ENCODE peak calls at places on chromosomes 3 and 15, in seven cellular contexts. M is HCEC 1CT; R is ascending aorta; G is stimulated activated CD4-positive, alpha-beta T cell treated with anti-CD3 and anti-CD28 coated beads, TNF-alpha, amount 100 ng/mL, for 24 hours; E is NCI-H2171 treated with DMSO at 0.1 percent for 48 hours; H is fibroblast of lung; I is activated CD8-positive, alpha-beta memory T cell treated with anti-CD3 and anti-CD28 coated beads, Interleukin-2, amount 50 U/mL, for 48 hours. O is an unnamed sample.

GRCh38 chr3:186618318-186618938 is 5.6 kb downstream of the AHSG start:
- DNase-seq in M (no peak), R (no peak), G (no peak), E (no peak), H (no peak), I (no peak), O (no peak)

GRCh38 chr3:28028554-28028953 is 212.9 kb upstream of the CMC1 start:
- DNase-seq in M (no peak), R (no peak), G (no peak), E (no peak), H (no peak), I (no peak), O (no peak)

GRCh38 chr3:14565791-14566588 is 25.8 kb upstream of the GRIP2 start:
- DNase-seq in M (no peak), R (no peak), G (no peak), E (no peak), H (no peak), I (no peak), O (no peak)

GRCh38 chr3:183486472-183486871 is 58.1 kb upstream of the MCF2L2 start:
- DNase-seq in M (no peak), R (no peak), G (no peak), E (no peak), H (no peak), I (peak), O (no peak)

GRCh38 chr15:77187751-77188464 is 117.0 kb upstream of the TSPAN3 start:
- DNase-seq in M (peak), R (no peak), G (peak), E (no peak), H (peak), I (no peak), O (no peak)

GRCh38 chr3:23800731-23801130 is 5.0 kb upstream of the UBE2E1 start:
- DNase-seq in M (peak), R (no peak), G (no peak), E (no peak), H (peak), I (no peak), O (no peak)

GRCh38 chr15:69784808-69785550 is 312.7 kb downstream of the TLE3 start:
- DNase-seq in M (peak), R (no peak), G (no peak), E (no peak), H (peak), I (no peak), O (no peak)

GRCh38 chr3:8371085-8371551 is 130.5 kb upstream of the LMCD1 start:
- DNase-seq in M (peak), R (no peak), G (no peak), E (no peak), H (peak), I (no peak), O (no peak)

GRCh38 chr3:70085613-70086012 is 86.1 kb downstream of the SAMMSON start:
- DNase-seq in M (no peak), R (no peak), G (no peak), E (no peak), H (no peak), I (no peak), O (no peak)

GRCh38 chr3:124383051-124383450 is 347.2 kb upstream of the UMPS start:
- DNase-seq in M (no peak), R (no peak), G (no peak), E (no peak), H (no peak), I (no peak), O (no peak)

GRCh38 chr3:181709537-181710279 is 2.0 kb upstream of the SOX2 start:
- DNase-seq in M (peak), R (no peak), G (peak), E (peak), H (peak), I (peak), O (peak)

GRCh38 chr3:33663042-33663441 is 55.0 kb downstream of the CLASP2 start:
- DNase-seq in M (peak), R (no peak), G (no peak), E (peak), H (no peak), I (no peak), O (no peak)

GRCh38 chr15:67144609-67145306 is 79.4 kb downstream of the SMAD3 start:
- DNase-seq in M (peak), R (no peak), G (no peak), E (no peak), H (peak), I (no peak), O (no peak)

GRCh38 chr15:100111103-100112060 is 230.4 kb downstream of the ADAMTS17 start:
- DNase-seq in M (peak), R (peak), G (peak), E (no peak), H (peak), I (peak), O (peak)

GRCh38 chr3:72144773-72145505 is 360.0 kb upstream of the PROK2 start:
- DNase-seq in M (no peak), R (no peak), G (peak), E (no peak), H (no peak), I (no peak), O (peak)